ENCODE peak calls at places on chromosome X, in five cellular contexts. P is H1, N is H9, V is neuronal stem cell, M is trophoblast cell. F is an unnamed sample. For H3K4me1, the result is how much of the 10 kb centered on the place peaks cover.

GRCh38 chrX:101287402-101287801 is 3.7 kb downstream of the TAF7L start:
- DNase-seq in M (peak), N (no peak), P (no peak), V (peak), F (peak)

GRCh38 chrX:53354669-53355068 is 67.8 kb downstream of the SMC1A start:
- DNase-seq in M (no peak), P (no peak), V (no peak), N (no peak), F (no peak)

GRCh38 chrX:17323397-17323796 is 51.6 kb upstream of the NHS start:
- DNase-seq in P (no peak), N (no peak), M (no peak), V (no peak), F (no peak)

GRCh38 chrX:19579485-19579884 is 64.2 kb upstream of the MAP3K15 start:
- DNase-seq in N (no peak), M (no peak), P (no peak), V (no peak), F (peak)

GRCh38 chrX:40184968-40185367 is 87.2 kb upstream of the BCOR start:
- DNase-seq in P (no peak), V (no peak), M (no peak), N (no peak), F (no peak)

GRCh38 chrX:101385026-101385684 is 836 bp downstream of the BTK start:
- DNase-seq in P (no peak), M (no peak), N (no peak), V (no peak), F (no peak)

GRCh38 chrX:16739574-16739973 is 20.2 kb downstream of the SYAP1 start:
- DNase-seq in M (peak), V (no peak), P (no peak), N (no peak), F (peak)

GRCh38 chrX:119218198-119218597 is 17.9 kb upstream of the PGRMC1 start:
- DNase-seq in M (no peak), N (no peak), P (no peak), V (no peak), F (no peak)

GRCh38 chrX:134338527-134338926 is 101.5 kb downstream of the CCDC160 start:
- DNase-seq in M (no peak), V (no peak), P (no peak), N (no peak), F (no peak)

GRCh38 chrX:18172970-18173369 is 47.7 kb downstream of the BEND2 start:
- DNase-seq in P (no peak), V (no peak), M (no peak), N (no peak), F (no peak)

GRCh38 chrX:56233682-56234081 is 1.5 kb downstream of the KLF8 start:
- DNase-seq in P (peak), N (peak), V (no peak), M (peak), F (peak)

GRCh38 chrX:39891781-39892180 is 206.0 kb downstream of the BCOR start:
- DNase-seq in P (no peak), V (no peak), M (no peak), N (no peak), F (no peak)

GRCh38 chrX:103187953-103188475 is 26.9 kb upstream of the BEX4 start:
- DNase-seq in N (no peak), P (no peak), M (no peak), V (no peak), F (peak)

GRCh38 chrX:133415276-133416105 is at the start of gene GPC4:
- DNase-seq in N (peak), M (peak), P (no peak), V (peak), F (peak)

GRCh38 chrX:16023790-16024734 is 99.3 kb upstream of the GRPR start:
- DNase-seq in V (peak), M (no peak), N (no peak), P (no peak), F (peak)

GRCh38 chrX:71253253-71254091 is 468 bp downstream of the ZMYM3 start:
- DNase-seq in V (peak), N (peak), P (no peak), M (peak), F (peak)

GRCh38 chrX:38612281-38612680 is 50.9 kb downstream of the TSPAN7 start:
- DNase-seq in N (no peak), P (no peak), M (no peak), V (no peak), F (no peak)

GRCh38 chrX:24858004-24858746 is 157.6 kb downstream of the ARX start:
- DNase-seq in P (no peak), N (no peak), V (no peak), M (peak), F (peak)

GRCh38 chrX:51144828-51145442 is 187.7 kb upstream of the NUDT10 start:
- DNase-seq in N (peak), P (peak), V (peak), M (peak), F (peak)

GRCh38 chrX:48083212-48083611 is 11.8 kb upstream of the ZNF630 start:
- DNase-seq in P (peak), N (peak), V (peak), M (peak), F (peak)

GRCh38 chrX:39480966-39481365 is 616.8 kb downstream of the BCOR start:
- DNase-seq in M (no peak), N (no peak), P (no peak), V (no peak), F (no peak)

GRCh38 chrX:47579537-47579936 is 2.7 kb upstream of the TIMP1 start:
- DNase-seq in V (no peak), N (no peak), M (peak), P (no peak), F (peak)

GRCh38 chrX:53550756-53551463 is 116.7 kb upstream of the HSD17B10 start:
- DNase-seq in V (no peak), M (no peak), P (no peak), N (no peak), F (no peak)

GRCh38 chrX:151974336-151975227 is at the start of gene GABRE:
- DNase-seq in N (peak), P (no peak), M (peak), V (peak), F (peak)

GRCh38 chrX:32408389-32408788 is 803.0 kb downstream of the DMD start:
- DNase-seq in M (no peak), P (no peak), V (no peak), N (no peak), F (peak)

GRCh38 chrX:55007633-55008032 is 7.5 kb downstream of the APEX2 start:
- DNase-seq in V (no peak), N (no peak), P (no peak), M (peak), F (peak)

GRCh38 chrX:78092296-78092695 is 11.8 kb upstream of the PGK1 start:
- DNase-seq in N (peak), M (no peak), V (no peak), P (no peak), F (peak)

GRCh38 chrX:23365541-23365940 is 30.9 kb downstream of the PTCHD1 start:
- DNase-seq in P (no peak), M (no peak), N (no peak), V (no peak), F (no peak)

GRCh38 chrX:71107762-71108360 is 1.3 kb upstream of the CXorf65 start:
- DNase-seq in P (no peak), V (no peak), N (no peak), M (no peak), F (peak)

GRCh38 chrX:95056901-95057300 is 1382.9 kb downstream of the FAM133A start:
- DNase-seq in N (no peak), P (no peak), V (no peak), M (no peak), F (no peak)

GRCh38 chrX:347351-348117 is 28.9 kb upstream of the GTPBP6 start:
- DNase-seq in M (no peak), V (no peak), P (no peak), N (no peak), F (no peak)

GRCh38 chrX:14753436-14753835 is 119.4 kb downstream of the FANCB start:
- DNase-seq in M (no peak), P (no peak), V (no peak), N (no peak), F (no peak)

GRCh38 chrX:14758029-14758491 is 114.8 kb downstream of the FANCB start:
- DNase-seq in V (no peak), M (no peak), N (no peak), P (no peak), F (no peak)
- H2BK12ac ChIP-seq in V (no peak), M (peak), N (no peak), P (no peak), F (no peak)

DNA sequence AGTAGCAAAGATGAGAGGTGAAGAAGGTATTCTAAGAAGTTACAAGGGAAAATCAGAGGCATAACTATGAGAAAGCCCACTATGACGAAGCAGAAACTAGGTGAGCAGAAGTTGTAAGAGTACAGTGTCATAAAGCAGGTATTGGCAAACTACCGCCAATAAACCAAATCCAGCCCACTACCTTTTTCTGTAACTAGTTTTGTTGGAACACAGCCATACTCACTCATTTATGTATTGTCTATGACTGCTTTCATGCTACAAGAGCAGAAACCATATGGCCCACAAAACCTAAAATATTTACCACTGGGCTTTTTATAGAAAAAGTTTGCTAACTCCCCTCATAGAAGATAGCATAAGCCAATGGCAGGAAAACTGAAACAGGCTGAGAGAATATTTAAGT is 31.8 kb upstream of the ZCCHC13 start:
- DNase-seq in P (no peak), V (no peak), N (no peak), M (no peak), F (no peak)
- H3K4me1 ChIP-seq in P (under half), V (under half), N (under half), M (under half), F (under half)

DNA sequence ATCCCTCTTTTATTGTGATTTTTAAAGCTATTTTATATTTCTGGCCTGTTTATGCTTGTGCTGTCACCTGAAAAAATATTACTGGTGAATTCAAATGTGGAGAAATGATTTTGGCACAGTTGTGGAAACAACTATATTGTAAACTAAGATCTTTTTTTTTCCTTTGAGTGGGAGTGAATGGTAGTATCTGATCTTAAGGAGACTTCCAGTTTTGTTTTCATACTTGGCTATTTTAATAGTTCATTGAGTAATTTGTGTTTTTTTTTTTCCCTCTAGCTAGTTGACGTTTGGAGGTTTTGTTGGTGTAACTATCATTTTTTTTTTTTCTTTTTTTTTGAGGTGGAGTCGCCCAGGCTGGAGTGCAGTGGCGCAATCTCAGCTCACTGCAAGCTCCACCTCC is 10.5 kb downstream of the STAG2 start:
- DNase-seq in N (no peak), V (no peak), M (no peak), P (no peak), F (no peak)
- H2BK5ac ChIP-seq in N (no peak), V (no peak), M (no peak), P (no peak), F (no peak)

GRCh38 chrX:42140320-42140719 is 217.0 kb upstream of the CASK start:
- DNase-seq in N (no peak), V (no peak), P (no peak), M (no peak), F (no peak)
- H2BK12ac ChIP-seq in N (no peak), V (no peak), P (no peak), M (no peak), F (no peak)

GRCh38 chrX:153968255-153968654 is 3.4 kb downstream of the HCFC1 start:
- DNase-seq in P (no peak), M (no peak), V (no peak), N (no peak), F (no peak)
- H3K4me1 ChIP-seq in P (under half), M (under half), V (under half), N (under half), F (under half)

GRCh38 chrX:49270249-49270921 is 792 bp downstream of the PPP1R3F start:
- DNase-seq in P (no peak), M (no peak), N (no peak), V (no peak), F (no peak)
- H2BK5ac ChIP-seq in P (no peak), M (peak), N (no peak), V (no peak), F (no peak)

DNA sequence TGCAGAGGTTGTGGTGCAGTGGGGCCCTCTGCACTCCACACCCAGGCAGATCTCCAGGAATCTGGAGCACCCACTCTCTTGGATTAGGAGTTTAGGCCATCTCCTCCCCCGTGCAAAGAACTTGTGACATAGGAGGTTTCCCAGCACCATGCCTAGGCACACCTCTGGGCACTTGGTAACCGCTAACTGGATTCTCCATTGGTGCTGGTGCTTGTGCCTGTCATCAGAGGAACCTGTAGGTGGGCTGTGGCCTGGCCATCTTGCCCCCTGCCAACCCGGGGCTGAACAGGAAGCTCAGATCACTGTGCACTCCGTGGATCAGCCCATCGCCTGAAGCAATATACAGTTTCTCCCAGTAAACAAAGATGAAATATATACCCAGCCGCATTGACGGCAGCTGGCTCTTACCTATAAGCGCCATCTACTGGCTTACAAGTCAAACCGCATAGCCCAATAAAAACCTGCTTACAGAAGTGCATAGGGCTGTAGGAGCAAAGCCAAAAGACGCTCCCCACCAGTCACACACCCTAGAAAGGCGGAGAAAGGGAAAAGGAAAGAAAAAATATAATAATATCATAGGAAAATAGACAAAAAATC is 19.1 kb upstream of the TEX13B start:
- DNase-seq in V (no peak), N (no peak), M (peak), P (no peak), F (peak)
- H2BK12ac ChIP-seq in V (no peak), N (no peak), M (no peak), P (no peak), F (no peak)

DNA sequence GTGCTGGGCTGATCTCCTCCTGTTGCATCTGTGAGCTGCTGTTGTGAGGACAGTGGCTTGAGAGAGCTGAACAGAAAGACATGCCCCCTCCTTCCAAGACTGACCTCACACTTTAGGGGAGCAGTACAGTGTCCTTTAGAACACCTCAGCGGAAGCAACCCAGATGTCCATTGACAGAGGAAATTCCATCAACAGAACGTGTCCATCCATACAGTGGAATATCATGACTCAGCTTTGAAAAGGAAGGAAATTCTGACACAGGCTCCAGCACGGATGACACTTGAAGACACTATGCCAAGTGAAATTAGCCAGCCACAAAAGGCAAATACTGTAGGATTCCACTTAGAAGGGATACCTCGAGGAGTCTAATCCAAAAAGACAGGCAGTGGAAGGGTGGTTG is 103.5 kb downstream of the GPR143 start:
- DNase-seq in M (no peak), N (no peak), V (no peak), P (no peak), F (peak)
- H3K4me1 ChIP-seq in M (under half), N (under half), V (under half), P (under half), F (under half)